ENCODE peak calls at places on chromosomes 3 and 15, in eight cellular contexts. B, M, A, P, Y, K, J and G are unnamed samples.

GRCh38 chr3:149153402-149153801 is 24.0 kb downstream of the HPS3 start:
- DNase-seq in M (no peak), K (no peak), Y (peak), B (no peak), A (no peak), P (no peak), J (no peak), G (no peak)

GRCh38 chr3:151085889-151086483 is 522 bp downstream of the MED12L start:
- DNase-seq in J (peak), M (peak), A (peak), P (peak), Y (no peak), B (no peak), K (peak), G (peak)

GRCh38 chr3:188788621-188789081 is 383.1 kb upstream of the TPRG1 start:
- DNase-seq in Y (peak), M (peak), A (no peak), K (peak), P (no peak), B (peak), J (no peak), G (peak)

GRCh38 chr15:68224546-68225250 is 4.8 kb downstream of the CLN6 start:
- DNase-seq in J (no peak), M (peak), K (no peak), A (peak), P (no peak), B (no peak), Y (no peak), G (peak)

GRCh38 chr3:70108072-70108471 is 108.5 kb downstream of the SAMMSON start:
- DNase-seq in Y (no peak), B (no peak), P (peak), A (no peak), M (peak), J (peak), K (no peak), G (peak)

GRCh38 chr3:49703443-49703927 is 14.1 kb downstream of the RNF123 start:
- DNase-seq in A (peak), B (peak), Y (peak), J (peak), P (peak), M (peak), K (peak), G (peak)

GRCh38 chr3:183278479-183279088 is 25.5 kb downstream of the B3GNT5 start:
- DNase-seq in M (no peak), P (no peak), Y (no peak), B (peak), J (no peak), A (no peak), K (peak), G (no peak)

GRCh38 chr15:40050788-40051615 is 12.0 kb upstream of the SRP14 start:
- DNase-seq in P (no peak), M (peak), A (no peak), B (no peak), J (no peak), K (no peak), Y (no peak), G (peak)

GRCh38 chr15:38085104-38085503 is 150.7 kb downstream of the TMCO5A start:
- DNase-seq in M (peak), Y (no peak), J (no peak), P (no peak), B (no peak), A (no peak), K (no peak), G (peak)

GRCh38 chr3:9222049-9222448 is 27.4 kb downstream of the SRGAP3 start:
- DNase-seq in P (no peak), B (no peak), K (no peak), M (no peak), A (no peak), Y (no peak), J (no peak), G (no peak)

GRCh38 chr3:162112719-162113118 is 616.1 kb downstream of the OTOL1 start:
- DNase-seq in Y (no peak), P (no peak), A (no peak), K (no peak), J (no peak), B (no peak), M (no peak), G (no peak)

GRCh38 chr3:186566772-186567071 is 417 bp downstream of the TBCCD1 start:
- DNase-seq in Y (no peak), K (no peak), P (no peak), B (no peak), J (no peak), M (no peak), A (no peak), G (no peak)
- TF ChIP-seq CTCF in Y (no peak), K (no peak), P (no peak), B (no peak), J (no peak), M (no peak), A (no peak), G (no peak)

GRCh38 chr3:72001758-72002157 is 216.8 kb upstream of the PROK2 start:
- DNase-seq in P (no peak), J (no peak), M (no peak), B (no peak), Y (no peak), A (no peak), K (no peak), G (no peak)
- TF ChIP-seq CTCF in P (no peak), J (no peak), M (no peak), B (no peak), Y (no peak), A (no peak), K (no peak), G (no peak)

DNA sequence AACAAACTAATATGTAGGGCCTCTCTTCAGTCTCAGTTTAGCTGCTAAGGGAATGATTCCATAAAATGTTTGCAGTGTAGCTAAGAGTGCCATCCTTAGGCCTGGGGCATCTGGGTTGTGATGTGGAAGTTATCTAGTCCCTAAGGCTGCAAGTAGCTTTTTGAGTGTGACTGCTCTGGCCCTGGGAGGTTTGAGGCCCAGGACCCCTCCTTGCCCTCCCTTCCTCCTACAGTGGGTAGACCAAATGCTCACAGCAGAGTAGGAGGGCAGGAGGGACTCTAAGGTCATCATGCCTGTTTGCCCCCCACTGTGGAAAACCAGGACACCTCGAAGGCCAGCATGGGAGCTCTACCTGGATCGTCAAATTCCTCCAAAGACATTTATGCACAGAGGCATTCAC is 115.0 kb downstream of the EPHB1 start:
- DNase-seq in P (no peak), M (no peak), A (no peak), K (no peak), B (no peak), Y (no peak), J (no peak), G (no peak)
- TF ChIP-seq CTCF in P (no peak), M (no peak), A (no peak), K (no peak), B (no peak), Y (no peak), J (no peak), G (no peak)

DNA sequence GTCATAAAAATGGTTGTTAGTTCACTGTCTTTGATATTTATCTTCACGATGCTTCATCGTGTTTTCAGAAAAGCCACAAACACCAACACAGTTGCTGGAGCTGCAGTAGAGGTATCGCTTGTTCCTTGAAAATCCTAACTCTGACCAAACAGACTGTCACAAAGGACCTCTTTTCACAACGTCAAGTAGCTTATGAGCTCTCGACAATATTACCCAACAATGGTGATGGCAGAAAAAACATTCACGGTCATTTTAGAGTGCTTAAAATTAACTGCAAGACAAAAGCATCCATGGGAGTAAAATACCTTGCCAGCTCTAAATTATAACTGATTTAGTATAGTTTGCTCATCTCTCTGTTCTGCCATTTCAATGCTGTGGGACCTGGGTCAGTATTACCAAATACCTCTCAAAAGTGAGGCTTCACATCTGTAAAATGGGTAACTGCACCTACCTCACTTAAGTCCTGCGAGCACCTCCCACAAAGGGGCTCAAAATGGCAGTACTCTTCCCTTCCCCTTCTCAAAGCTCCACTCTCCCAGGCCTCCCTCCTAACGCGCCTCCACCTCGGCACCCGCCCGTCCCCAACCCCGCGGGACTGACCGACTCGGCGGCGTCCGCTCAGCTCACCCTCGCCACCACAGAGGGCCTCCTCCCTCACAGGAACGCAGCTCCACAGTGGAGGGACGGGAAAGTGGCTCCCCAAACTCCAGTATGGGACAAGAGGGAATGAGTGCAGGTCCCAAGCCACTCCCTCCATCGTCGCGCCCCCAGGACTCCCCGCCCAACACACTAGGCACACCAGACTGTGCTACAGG is 534 bp downstream of the TRIM59 start:
- DNase-seq in P (no peak), A (peak), Y (peak), B (peak), M (no peak), J (no peak), K (no peak), G (peak)
- TF ChIP-seq CTCF in P (no peak), A (no peak), Y (no peak), B (peak), M (no peak), J (no peak), K (no peak), G (no peak)

GRCh38 chr3:138942861-138943623 is 3.9 kb downstream of the FOXL2 start:
- DNase-seq in P (no peak), K (no peak), M (no peak), A (no peak), B (no peak), J (no peak), Y (no peak), G (no peak)
- TF ChIP-seq CTCF in P (no peak), K (no peak), M (no peak), A (no peak), B (peak), J (no peak), Y (no peak), G (no peak)

GRCh38 chr15:100383302-100384107 is 41.7 kb upstream of the ADAMTS17 start:
- DNase-seq in M (peak), J (peak), P (peak), A (no peak), K (peak), B (peak), Y (no peak), G (peak)
- TF ChIP-seq CTCF in M (peak), J (peak), P (peak), A (no peak), K (peak), B (peak), Y (peak), G (peak)

DNA sequence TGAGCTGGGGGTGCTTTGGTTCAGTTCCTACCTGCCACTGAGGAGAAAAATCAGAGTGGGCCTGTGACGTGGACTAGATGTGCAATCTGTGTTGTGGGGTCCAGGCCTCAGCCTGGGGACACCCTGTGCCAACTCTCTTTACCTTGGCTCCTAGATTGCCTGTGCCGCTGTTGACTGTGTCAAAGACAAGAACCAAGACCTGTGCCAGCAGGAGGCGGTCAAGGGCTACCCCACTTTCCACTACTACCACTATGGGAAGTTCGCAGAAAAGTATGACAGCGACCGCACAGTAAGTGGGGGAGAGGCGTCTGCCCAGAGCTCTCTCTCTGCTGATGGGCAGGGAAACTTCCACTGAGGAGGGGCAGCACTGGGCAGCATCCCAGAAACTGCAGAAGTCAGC is 40.6 kb upstream of the SEC22A start:
- DNase-seq in K (no peak), A (no peak), Y (no peak), M (peak), J (no peak), B (no peak), P (no peak), G (peak)
- TF ChIP-seq CTCF in K (no peak), A (no peak), Y (peak), M (no peak), J (no peak), B (no peak), P (no peak), G (no peak)

DNA sequence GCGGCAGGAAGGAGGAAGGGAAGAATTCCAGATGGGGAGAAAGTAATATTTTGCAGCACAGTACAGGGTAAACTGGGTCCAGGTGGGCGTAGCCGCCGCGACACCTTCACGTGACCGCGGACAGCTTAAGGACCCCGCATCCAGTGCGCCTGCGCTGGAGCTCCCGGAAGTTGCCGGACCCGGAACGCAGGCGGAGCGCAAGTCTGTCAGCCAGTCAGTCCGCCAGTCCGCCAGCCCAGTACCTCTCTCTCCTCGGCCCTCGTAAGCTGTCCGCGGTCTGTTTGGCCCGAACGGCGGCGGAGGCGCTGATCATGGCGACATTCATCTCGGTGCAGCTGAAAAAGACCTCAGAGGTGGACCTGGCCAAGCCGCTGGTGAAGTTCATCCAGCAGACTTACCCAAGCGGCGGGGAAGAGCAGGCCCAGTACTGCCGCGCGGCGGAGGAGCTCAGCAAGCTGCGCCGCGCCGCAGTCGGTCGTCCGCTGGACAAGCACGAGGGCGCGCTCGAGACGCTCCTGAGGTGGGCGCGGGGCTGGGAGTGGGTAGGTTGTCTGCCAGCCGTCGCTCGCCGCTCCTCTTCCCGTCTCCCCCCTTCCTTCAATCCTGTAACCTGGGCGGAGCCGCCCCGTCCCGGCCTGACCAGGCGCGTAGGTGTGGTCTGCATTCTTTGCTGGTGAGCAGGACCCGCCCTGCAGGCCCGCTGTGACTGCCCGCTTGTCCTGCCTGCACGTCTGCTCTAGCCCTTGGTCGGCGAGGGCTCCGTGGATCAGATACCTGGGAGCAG is at the start of gene PDCD6IP:
- DNase-seq in J (peak), Y (peak), B (peak), M (peak), A (peak), P (peak), K (peak), G (peak)
- TF ChIP-seq CTCF in J (no peak), Y (peak), B (peak), M (no peak), A (peak), P (no peak), K (no peak), G (peak)